ENCODE peak calls at places on chromosomes 1 and 21, in eight cellular contexts. M is foreskin fibroblast; C is adrenal gland; R is RKO; B is activated naive CD4-positive, alpha-beta T cell treated with anti-CD3 and anti-CD28 coated beads for 36 hours; H is activated CD4-positive, alpha-beta T cell treated with anti-CD3 and anti-CD28 coated beads for 4 hours; W is AG04450; I is AG10803. A is an unnamed sample.

GRCh38 chr1:220786337-220787068 is at the start of gene MTARC1:
- DNase-seq in M (peak), C (peak), R (peak), B (no peak), H (no peak), W (no peak), I (peak), A (peak)

GRCh38 chr1:2535455-2535854 is 5.4 kb upstream of the HES5 start:
- DNase-seq in M (no peak), C (no peak), R (no peak), B (no peak), H (no peak), W (no peak), I (no peak), A (no peak)

GRCh38 chr1:174023438-174023837 is 1.3 kb upstream of the RC3H1 start:
- DNase-seq in M (peak), C (no peak), R (peak), B (no peak), H (no peak), W (no peak), I (peak), A (no peak)

GRCh38 chr1:40802078-40803075 is 18.8 kb downstream of the KCNQ4 start:
- DNase-seq in M (peak), C (peak), R (no peak), B (peak), H (peak), W (peak), I (peak), A (no peak)

GRCh38 chr21:33071878-33072306 is 2.0 kb downstream of the OLIG1 start:
- DNase-seq in M (peak), C (no peak), R (no peak), B (peak), H (no peak), W (no peak), I (peak), A (no peak)

GRCh38 chr1:80915491-80915890 is 885.2 kb upstream of the ADGRL2 start:
- DNase-seq in M (no peak), C (no peak), R (no peak), B (no peak), H (no peak), W (no peak), I (no peak), A (no peak)

GRCh38 chr1:57424231-57425027 is 569 bp upstream of the DAB1 start:
- DNase-seq in M (peak), C (no peak), R (no peak), B (no peak), H (no peak), W (no peak), I (peak), A (no peak)

GRCh38 chr21:40587786-40588353 is 259.1 kb downstream of the DSCAM start:
- DNase-seq in M (no peak), C (no peak), R (no peak), B (no peak), H (no peak), W (no peak), I (no peak), A (no peak)

GRCh38 chr1:14987829-14988603 is 165.5 kb upstream of the TMEM51 start:
- DNase-seq in M (peak), C (no peak), R (no peak), B (no peak), H (no peak), W (no peak), I (peak), A (no peak)

GRCh38 chr1:39332828-39333227 is 128.3 kb downstream of the MACF1 start:
- DNase-seq in M (no peak), C (no peak), R (no peak), B (no peak), H (no peak), W (no peak), I (no peak), A (no peak)

GRCh38 chr1:114318951-114319350 is 165.3 kb upstream of the SYT6 start:
- DNase-seq in M (no peak), C (no peak), R (no peak), B (no peak), H (no peak), W (no peak), I (peak), A (no peak)

GRCh38 chr1:211377539-211378461 is 51.2 kb downstream of the TRAF5 start:
- DNase-seq in M (no peak), C (no peak), R (no peak), B (no peak), H (no peak), W (no peak), I (peak), A (no peak)

GRCh38 chr1:172040466-172040865 is 199.2 kb downstream of the DNM3 start:
- DNase-seq in M (peak), C (no peak), R (peak), B (no peak), H (no peak), W (no peak), I (peak), A (no peak)

GRCh38 chr1:223248787-223249175 is 105.7 kb upstream of the TLR5 start:
- DNase-seq in M (no peak), C (no peak), R (no peak), B (peak), H (no peak), W (no peak), I (no peak), A (no peak)